ENCODE peak calls at places on chromosomes 1 and 21, in ten cellular contexts. One of them, this sample, is unnamed.

GRCh38 chr21:25735221-25735894 is 586 bp downstream of the GABPA start:
- DNase-seq in bronchial epithelial cell: peak
- DNase-seq in lower lobe of right lung: peak
- DNase-seq in CD8-positive, alpha-beta T cell: peak
- DNase-seq in adrenal gland: peak
- DNase-seq in right atrium auricular region: peak
- DNase-seq in fibroblast of villous mesenchyme: peak
- DNase-seq in colonic mucosa: peak
- DNase-seq in lower leg skin: peak
- DNase-seq in AG04449: peak
- DNase-seq in this sample: peak

GRCh38 chr1:26922901-26923300 is 1.4 kb downstream of the NUDC start:
- DNase-seq in bronchial epithelial cell: peak
- DNase-seq in lower lobe of right lung: no peak
- DNase-seq in CD8-positive, alpha-beta T cell: no peak
- DNase-seq in adrenal gland: no peak
- DNase-seq in right atrium auricular region: no peak
- DNase-seq in fibroblast of villous mesenchyme: no peak
- DNase-seq in colonic mucosa: no peak
- DNase-seq in lower leg skin: no peak
- DNase-seq in AG04449: no peak
- DNase-seq in this sample: no peak

GRCh38 chr1:164868990-164869389 is 310.0 kb downstream of the PBX1 start:
- DNase-seq in bronchial epithelial cell: peak
- DNase-seq in lower lobe of right lung: no peak
- DNase-seq in CD8-positive, alpha-beta T cell: no peak
- DNase-seq in adrenal gland: no peak
- DNase-seq in right atrium auricular region: no peak
- DNase-seq in fibroblast of villous mesenchyme: no peak
- DNase-seq in colonic mucosa: no peak
- DNase-seq in lower leg skin: no peak
- DNase-seq in AG04449: no peak
- DNase-seq in this sample: no peak

GRCh38 chr1:197144570-197145325 is 1.7 kb downstream of the ASPM start:
- DNase-seq in bronchial epithelial cell: peak
- DNase-seq in lower lobe of right lung: no peak
- DNase-seq in CD8-positive, alpha-beta T cell: no peak
- DNase-seq in adrenal gland: no peak
- DNase-seq in right atrium auricular region: no peak
- DNase-seq in fibroblast of villous mesenchyme: peak
- DNase-seq in colonic mucosa: no peak
- DNase-seq in lower leg skin: no peak
- DNase-seq in AG04449: no peak
- DNase-seq in this sample: no peak

GRCh38 chr21:34938079-34938764 is 110.9 kb downstream of the RUNX1 start:
- DNase-seq in bronchial epithelial cell: peak
- DNase-seq in lower lobe of right lung: no peak
- DNase-seq in CD8-positive, alpha-beta T cell: no peak
- DNase-seq in adrenal gland: no peak
- DNase-seq in right atrium auricular region: no peak
- DNase-seq in fibroblast of villous mesenchyme: no peak
- DNase-seq in colonic mucosa: no peak
- DNase-seq in lower leg skin: no peak
- DNase-seq in AG04449: no peak
- DNase-seq in this sample: no peak

GRCh38 chr1:213914351-213914750 is 73.4 kb upstream of the PROX1 start:
- DNase-seq in bronchial epithelial cell: no peak
- DNase-seq in lower lobe of right lung: no peak
- DNase-seq in CD8-positive, alpha-beta T cell: no peak
- DNase-seq in adrenal gland: no peak
- DNase-seq in right atrium auricular region: no peak
- DNase-seq in fibroblast of villous mesenchyme: no peak
- DNase-seq in colonic mucosa: no peak
- DNase-seq in lower leg skin: no peak
- DNase-seq in AG04449: no peak
- DNase-seq in this sample: no peak

GRCh38 chr1:219172821-219173220 is 857 bp upstream of the LYPLAL1 start:
- DNase-seq in bronchial epithelial cell: no peak
- DNase-seq in lower lobe of right lung: no peak
- DNase-seq in CD8-positive, alpha-beta T cell: no peak
- DNase-seq in adrenal gland: no peak
- DNase-seq in right atrium auricular region: no peak
- DNase-seq in fibroblast of villous mesenchyme: no peak
- DNase-seq in colonic mucosa: no peak
- DNase-seq in lower leg skin: no peak
- DNase-seq in AG04449: no peak
- DNase-seq in this sample: no peak

GRCh38 chr1:156574039-156574633 is 1.8 kb upstream of the IQGAP3 start:
- DNase-seq in bronchial epithelial cell: no peak
- DNase-seq in lower lobe of right lung: no peak
- DNase-seq in CD8-positive, alpha-beta T cell: no peak
- DNase-seq in adrenal gland: no peak
- DNase-seq in right atrium auricular region: no peak
- DNase-seq in fibroblast of villous mesenchyme: no peak
- DNase-seq in colonic mucosa: no peak
- DNase-seq in lower leg skin: no peak
- DNase-seq in AG04449: no peak
- DNase-seq in this sample: no peak

GRCh38 chr1:21869620-21870121 is 57.6 kb downstream of the LDLRAD2 start:
- DNase-seq in bronchial epithelial cell: peak
- DNase-seq in lower lobe of right lung: no peak
- DNase-seq in CD8-positive, alpha-beta T cell: no peak
- DNase-seq in adrenal gland: peak
- DNase-seq in right atrium auricular region: peak
- DNase-seq in fibroblast of villous mesenchyme: peak
- DNase-seq in colonic mucosa: peak
- DNase-seq in lower leg skin: peak
- DNase-seq in AG04449: peak
- DNase-seq in this sample: peak

GRCh38 chr1:233393084-233393840 is 65.7 kb downstream of the MAP3K21 start:
- DNase-seq in bronchial epithelial cell: peak
- DNase-seq in lower lobe of right lung: no peak
- DNase-seq in CD8-positive, alpha-beta T cell: no peak
- DNase-seq in adrenal gland: no peak
- DNase-seq in right atrium auricular region: no peak
- DNase-seq in fibroblast of villous mesenchyme: no peak
- DNase-seq in colonic mucosa: no peak
- DNase-seq in lower leg skin: no peak
- DNase-seq in AG04449: no peak
- DNase-seq in this sample: no peak

GRCh38 chr1:233389169-233389568 is 61.6 kb downstream of the MAP3K21 start:
- DNase-seq in bronchial epithelial cell: peak
- DNase-seq in lower lobe of right lung: no peak
- DNase-seq in CD8-positive, alpha-beta T cell: no peak
- DNase-seq in adrenal gland: no peak
- DNase-seq in right atrium auricular region: no peak
- DNase-seq in fibroblast of villous mesenchyme: peak
- DNase-seq in colonic mucosa: no peak
- DNase-seq in lower leg skin: no peak
- DNase-seq in AG04449: no peak
- DNase-seq in this sample: no peak

GRCh38 chr1:233391338-233391737 is 63.8 kb downstream of the MAP3K21 start:
- DNase-seq in bronchial epithelial cell: no peak
- DNase-seq in lower lobe of right lung: no peak
- DNase-seq in CD8-positive, alpha-beta T cell: no peak
- DNase-seq in adrenal gland: no peak
- DNase-seq in right atrium auricular region: no peak
- DNase-seq in fibroblast of villous mesenchyme: no peak
- DNase-seq in colonic mucosa: no peak
- DNase-seq in lower leg skin: no peak
- DNase-seq in AG04449: no peak
- DNase-seq in this sample: no peak

GRCh38 chr1:233389867-233390266 is 62.3 kb downstream of the MAP3K21 start:
- DNase-seq in bronchial epithelial cell: no peak
- DNase-seq in lower lobe of right lung: no peak
- DNase-seq in CD8-positive, alpha-beta T cell: no peak
- DNase-seq in adrenal gland: no peak
- DNase-seq in right atrium auricular region: no peak
- DNase-seq in fibroblast of villous mesenchyme: peak
- DNase-seq in colonic mucosa: no peak
- DNase-seq in lower leg skin: no peak
- DNase-seq in AG04449: no peak
- DNase-seq in this sample: no peak

DNA sequence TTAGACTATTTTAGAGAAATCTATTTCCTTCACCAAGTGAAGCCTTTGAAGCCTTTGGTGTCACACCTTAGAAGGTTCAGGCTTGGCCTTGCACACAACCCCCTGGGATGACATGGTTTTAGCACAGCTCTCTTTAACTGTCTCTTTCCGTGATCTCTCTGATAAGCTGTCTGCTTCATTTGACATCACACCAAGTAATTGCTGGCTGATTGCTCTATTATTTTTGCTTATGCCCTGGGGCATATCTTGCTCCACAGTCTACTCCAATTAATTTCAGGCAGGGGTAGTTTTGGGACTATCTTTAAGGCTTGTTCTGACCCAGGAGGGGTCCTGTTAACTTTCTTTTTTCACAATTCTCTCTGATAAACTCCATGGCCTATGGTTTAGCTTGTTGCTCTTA is 63.3 kb downstream of the MAP3K21 start:
- DNase-seq in bronchial epithelial cell: no peak
- DNase-seq in lower lobe of right lung: no peak
- DNase-seq in CD8-positive, alpha-beta T cell: no peak
- DNase-seq in adrenal gland: no peak
- DNase-seq in right atrium auricular region: no peak
- DNase-seq in fibroblast of villous mesenchyme: no peak
- DNase-seq in colonic mucosa: no peak
- DNase-seq in lower leg skin: no peak
- DNase-seq in AG04449: no peak
- DNase-seq in this sample: no peak
- TF ChIP-seq CTCF in bronchial epithelial cell: no peak
- TF ChIP-seq CTCF in lower lobe of right lung: no peak
- TF ChIP-seq CTCF in CD8-positive, alpha-beta T cell: no peak
- TF ChIP-seq CTCF in adrenal gland: no peak
- TF ChIP-seq CTCF in right atrium auricular region: no peak
- TF ChIP-seq CTCF in fibroblast of villous mesenchyme: no peak
- TF ChIP-seq CTCF in colonic mucosa: no peak
- TF ChIP-seq CTCF in lower leg skin: no peak
- TF ChIP-seq CTCF in AG04449: no peak
- TF ChIP-seq CTCF in this sample: no peak

GRCh38 chr1:241635556-241636179 is 4.5 kb downstream of the CHML start:
- DNase-seq in bronchial epithelial cell: no peak
- DNase-seq in lower lobe of right lung: no peak
- DNase-seq in CD8-positive, alpha-beta T cell: no peak
- DNase-seq in adrenal gland: no peak
- DNase-seq in right atrium auricular region: no peak
- DNase-seq in fibroblast of villous mesenchyme: no peak
- DNase-seq in colonic mucosa: no peak
- DNase-seq in lower leg skin: no peak
- DNase-seq in AG04449: no peak
- DNase-seq in this sample: no peak
- H3K4me3 ChIP-seq in bronchial epithelial cell: no peak
- H3K4me3 ChIP-seq in lower lobe of right lung: no peak
- H3K4me3 ChIP-seq in CD8-positive, alpha-beta T cell: no peak
- H3K4me3 ChIP-seq in adrenal gland: no peak
- H3K4me3 ChIP-seq in right atrium auricular region: no peak
- H3K4me3 ChIP-seq in fibroblast of villous mesenchyme: no peak
- H3K4me3 ChIP-seq in colonic mucosa: no peak
- H3K4me3 ChIP-seq in lower leg skin: no peak
- H3K4me3 ChIP-seq in AG04449: no peak
- H3K4me3 ChIP-seq in this sample: no peak

DNA sequence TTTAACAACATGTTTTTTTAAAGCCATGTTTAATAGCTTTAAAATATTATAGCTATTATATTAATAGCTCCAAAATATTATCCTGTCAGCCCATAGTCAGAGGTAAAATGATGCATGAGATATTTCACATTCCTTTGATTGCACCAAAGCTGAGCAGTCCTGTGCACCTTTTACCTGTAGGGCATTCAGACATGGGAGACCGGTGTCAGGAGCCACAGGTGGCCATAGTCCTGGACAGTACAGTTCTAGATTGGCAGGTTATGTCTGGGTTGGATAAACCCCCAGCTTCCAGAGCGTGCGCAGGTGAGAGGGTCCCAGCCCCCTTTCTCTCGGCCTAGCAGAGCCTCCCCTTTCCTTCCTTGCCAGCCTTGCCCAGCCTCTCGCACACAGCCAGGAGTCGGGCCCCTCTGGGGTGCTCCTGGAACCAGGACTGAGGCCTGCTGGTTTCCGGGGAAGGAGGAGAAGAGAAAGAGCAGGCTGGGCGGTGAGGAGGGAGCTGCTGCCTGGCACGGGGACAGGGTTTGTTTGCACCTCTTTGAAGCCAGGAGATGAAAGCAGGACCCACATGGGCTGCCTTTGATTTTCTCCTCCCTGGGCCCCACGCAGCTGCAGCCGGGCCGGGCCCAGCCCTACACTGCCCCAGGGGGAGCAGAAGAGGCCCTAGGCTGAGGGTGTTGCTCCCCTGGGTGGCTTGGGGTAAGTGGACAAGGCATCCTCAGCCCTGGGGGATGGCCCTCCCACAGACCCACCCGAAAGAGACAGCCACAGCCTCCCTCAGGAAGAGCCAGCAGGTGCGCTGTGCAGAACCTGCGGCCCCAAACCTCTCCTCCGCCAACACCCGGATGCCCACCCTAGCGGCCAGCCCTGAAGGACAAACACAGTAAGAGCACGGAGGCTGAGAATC is 75.2 kb upstream of the TARDBP start:
- DNase-seq in bronchial epithelial cell: no peak
- DNase-seq in lower lobe of right lung: no peak
- DNase-seq in CD8-positive, alpha-beta T cell: no peak
- DNase-seq in adrenal gland: no peak
- DNase-seq in right atrium auricular region: no peak
- DNase-seq in fibroblast of villous mesenchyme: no peak
- DNase-seq in colonic mucosa: no peak
- DNase-seq in lower leg skin: no peak
- DNase-seq in AG04449: no peak
- DNase-seq in this sample: no peak
- TF ChIP-seq CTCF in bronchial epithelial cell: no peak
- TF ChIP-seq CTCF in lower lobe of right lung: no peak
- TF ChIP-seq CTCF in CD8-positive, alpha-beta T cell: no peak
- TF ChIP-seq CTCF in adrenal gland: no peak
- TF ChIP-seq CTCF in right atrium auricular region: no peak
- TF ChIP-seq CTCF in fibroblast of villous mesenchyme: no peak
- TF ChIP-seq CTCF in colonic mucosa: no peak
- TF ChIP-seq CTCF in lower leg skin: no peak
- TF ChIP-seq CTCF in AG04449: no peak
- TF ChIP-seq CTCF in this sample: no peak

DNA sequence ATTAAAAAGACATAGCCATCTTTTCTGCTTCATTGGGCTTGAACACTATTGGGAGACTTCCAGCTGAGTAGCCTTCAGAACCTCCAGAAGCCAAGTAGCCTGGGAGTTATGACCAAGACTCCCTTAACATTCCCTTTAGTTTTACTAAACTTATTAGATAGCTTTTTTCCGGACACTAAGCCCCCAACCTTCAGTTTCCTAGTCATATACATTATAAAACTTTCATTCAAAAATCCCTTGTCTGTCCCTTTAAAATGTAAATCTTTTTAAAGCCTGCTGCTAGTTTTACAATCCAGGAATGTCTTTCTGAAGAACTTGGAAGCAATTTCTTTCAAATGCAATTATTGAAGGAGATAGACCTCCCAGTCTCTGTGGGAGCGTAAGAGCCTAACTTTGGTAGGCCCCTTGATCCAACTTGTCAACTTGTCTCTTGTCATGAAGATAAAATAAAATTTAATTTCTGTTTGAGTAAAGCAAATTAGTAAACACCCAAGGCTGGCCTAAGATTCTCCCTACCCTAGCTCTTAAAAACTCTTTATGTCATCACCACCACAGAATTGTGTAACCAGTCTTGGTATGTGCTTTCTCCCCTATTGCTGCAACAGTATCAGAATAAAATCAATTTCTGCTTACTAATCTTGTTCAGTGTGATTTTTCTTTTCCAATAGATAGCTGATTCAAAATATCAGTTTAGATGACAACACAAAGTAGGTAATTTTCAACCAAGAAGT is 796.2 kb downstream of the PLA2G4A start:
- DNase-seq in bronchial epithelial cell: no peak
- DNase-seq in lower lobe of right lung: no peak
- DNase-seq in CD8-positive, alpha-beta T cell: no peak
- DNase-seq in adrenal gland: no peak
- DNase-seq in right atrium auricular region: no peak
- DNase-seq in fibroblast of villous mesenchyme: peak
- DNase-seq in colonic mucosa: no peak
- DNase-seq in lower leg skin: no peak
- DNase-seq in AG04449: no peak
- DNase-seq in this sample: no peak
- H3K4me3 ChIP-seq in bronchial epithelial cell: no peak
- H3K4me3 ChIP-seq in lower lobe of right lung: no peak
- H3K4me3 ChIP-seq in CD8-positive, alpha-beta T cell: no peak
- H3K4me3 ChIP-seq in adrenal gland: no peak
- H3K4me3 ChIP-seq in right atrium auricular region: no peak
- H3K4me3 ChIP-seq in fibroblast of villous mesenchyme: no peak
- H3K4me3 ChIP-seq in colonic mucosa: no peak
- H3K4me3 ChIP-seq in lower leg skin: no peak
- H3K4me3 ChIP-seq in AG04449: no peak
- H3K4me3 ChIP-seq in this sample: no peak